ENCODE peak calls at places on chromosome X, in eight cellular contexts. One of them, this sample, is unnamed.

GRCh38 chrX:118627084-118627758 is 100.2 kb upstream of the IL13RA1 start:
- DNase-seq in AG10803: no peak
- DNase-seq in pancreas: no peak
- DNase-seq in thoracic aorta: no peak
- DNase-seq in foreskin fibroblast: peak; percentile 12
- DNase-seq in endothelial cell: no peak
- DNase-seq in fibroblast of mammary gland: peak; percentile 11
- DNase-seq in HFFc6: no peak
- DNase-seq in this sample: no peak

GRCh38 chrX:46710425-46710824 is 48.5 kb downstream of the SLC9A7 start:
- DNase-seq in AG10803: peak; percentile 21
- DNase-seq in pancreas: no peak
- DNase-seq in thoracic aorta: no peak
- DNase-seq in foreskin fibroblast: no peak
- DNase-seq in endothelial cell: no peak
- DNase-seq in fibroblast of mammary gland: peak; percentile 11
- DNase-seq in HFFc6: peak; percentile 18
- DNase-seq in this sample: no peak

GRCh38 chrX:71859637-71860036 is 51.0 kb upstream of the NHSL2 start:
- DNase-seq in AG10803: peak; percentile 36
- DNase-seq in pancreas: no peak
- DNase-seq in thoracic aorta: no peak
- DNase-seq in foreskin fibroblast: peak; percentile 50
- DNase-seq in endothelial cell: peak; percentile 28
- DNase-seq in fibroblast of mammary gland: peak; percentile 45
- DNase-seq in HFFc6: peak; percentile 17
- DNase-seq in this sample: no peak

GRCh38 chrX:81174286-81174685 is 27.4 kb downstream of the HMGN5 start:
- DNase-seq in AG10803: peak; percentile 13
- DNase-seq in pancreas: no peak
- DNase-seq in thoracic aorta: no peak
- DNase-seq in foreskin fibroblast: peak; percentile 25
- DNase-seq in endothelial cell: no peak
- DNase-seq in fibroblast of mammary gland: peak; percentile 32
- DNase-seq in HFFc6: peak; percentile 4
- DNase-seq in this sample: no peak

GRCh38 chrX:116198810-116199209 is 28.3 kb downstream of the AGTR2 start:
- DNase-seq in AG10803: no peak
- DNase-seq in pancreas: no peak
- DNase-seq in thoracic aorta: no peak
- DNase-seq in foreskin fibroblast: no peak
- DNase-seq in endothelial cell: no peak
- DNase-seq in fibroblast of mammary gland: no peak
- DNase-seq in HFFc6: no peak
- DNase-seq in this sample: no peak

GRCh38 chrX:49203536-49203935 is 3.5 kb upstream of the SYP start:
- DNase-seq in AG10803: no peak
- DNase-seq in pancreas: no peak
- DNase-seq in thoracic aorta: no peak
- DNase-seq in foreskin fibroblast: no peak
- DNase-seq in endothelial cell: no peak
- DNase-seq in fibroblast of mammary gland: no peak
- DNase-seq in HFFc6: no peak
- DNase-seq in this sample: no peak

GRCh38 chrX:45421806-45422205 is 221.1 kb upstream of the DIPK2B start:
- DNase-seq in AG10803: no peak
- DNase-seq in pancreas: no peak
- DNase-seq in thoracic aorta: no peak
- DNase-seq in foreskin fibroblast: peak; percentile 29
- DNase-seq in endothelial cell: no peak
- DNase-seq in fibroblast of mammary gland: peak; percentile 28
- DNase-seq in HFFc6: peak; percentile 3
- DNase-seq in this sample: no peak

GRCh38 chrX:108380222-108380621 is 58.0 kb downstream of the COL4A6 start:
- DNase-seq in AG10803: no peak
- DNase-seq in pancreas: no peak
- DNase-seq in thoracic aorta: no peak
- DNase-seq in foreskin fibroblast: no peak
- DNase-seq in endothelial cell: no peak
- DNase-seq in fibroblast of mammary gland: no peak
- DNase-seq in HFFc6: no peak
- DNase-seq in this sample: no peak

GRCh38 chrX:27444093-27444908 is 18.8 kb downstream of the PPP4R3C start:
- DNase-seq in AG10803: no peak
- DNase-seq in pancreas: no peak
- DNase-seq in thoracic aorta: no peak
- DNase-seq in foreskin fibroblast: no peak
- DNase-seq in endothelial cell: no peak
- DNase-seq in fibroblast of mammary gland: no peak
- DNase-seq in HFFc6: no peak
- DNase-seq in this sample: no peak

GRCh38 chrX:115949900-115950822 is 220.4 kb upstream of the AGTR2 start:
- DNase-seq in AG10803: no peak
- DNase-seq in pancreas: peak; percentile 63
- DNase-seq in thoracic aorta: no peak
- DNase-seq in foreskin fibroblast: no peak
- DNase-seq in endothelial cell: no peak
- DNase-seq in fibroblast of mammary gland: no peak
- DNase-seq in HFFc6: no peak
- DNase-seq in this sample: no peak

GRCh38 chrX:20529711-20530110 is 263.0 kb upstream of the RPS6KA3 start:
- DNase-seq in AG10803: no peak
- DNase-seq in pancreas: no peak
- DNase-seq in thoracic aorta: no peak
- DNase-seq in foreskin fibroblast: no peak
- DNase-seq in endothelial cell: no peak
- DNase-seq in fibroblast of mammary gland: no peak
- DNase-seq in HFFc6: no peak
- DNase-seq in this sample: no peak

GRCh38 chrX:30948626-30949025 is 59.6 kb upstream of the TAB3 start:
- DNase-seq in AG10803: no peak
- DNase-seq in pancreas: no peak
- DNase-seq in thoracic aorta: no peak
- DNase-seq in foreskin fibroblast: no peak
- DNase-seq in endothelial cell: no peak
- DNase-seq in fibroblast of mammary gland: no peak
- DNase-seq in HFFc6: no peak
- DNase-seq in this sample: no peak

GRCh38 chrX:147958316-147958715 is 22.8 kb upstream of the FMR1NB start:
- DNase-seq in AG10803: peak; percentile 82
- DNase-seq in pancreas: no peak
- DNase-seq in thoracic aorta: no peak
- DNase-seq in foreskin fibroblast: peak; percentile 82
- DNase-seq in endothelial cell: no peak
- DNase-seq in fibroblast of mammary gland: peak; percentile 68
- DNase-seq in HFFc6: peak; percentile 69
- DNase-seq in this sample: no peak

GRCh38 chrX:47241201-47242011 is 8.6 kb downstream of the USP11 start:
- DNase-seq in AG10803: no peak
- DNase-seq in pancreas: no peak
- DNase-seq in thoracic aorta: no peak
- DNase-seq in foreskin fibroblast: no peak
- DNase-seq in endothelial cell: no peak
- DNase-seq in fibroblast of mammary gland: no peak
- DNase-seq in HFFc6: no peak
- DNase-seq in this sample: no peak

GRCh38 chrX:132092439-132093065 is 35.3 kb downstream of the FRMD7 start:
- DNase-seq in AG10803: peak; percentile 63
- DNase-seq in pancreas: no peak
- DNase-seq in thoracic aorta: peak; percentile 29
- DNase-seq in foreskin fibroblast: peak; percentile 74
- DNase-seq in endothelial cell: peak; percentile 54
- DNase-seq in fibroblast of mammary gland: peak; percentile 75
- DNase-seq in HFFc6: peak; percentile 46
- DNase-seq in this sample: peak; percentile 39

GRCh38 chrX:47502591-47503222 is 19.7 kb upstream of the ZNF41 start:
- DNase-seq in AG10803: peak; percentile 90
- DNase-seq in pancreas: no peak
- DNase-seq in thoracic aorta: no peak
- DNase-seq in foreskin fibroblast: peak; percentile 76
- DNase-seq in endothelial cell: no peak
- DNase-seq in fibroblast of mammary gland: peak; percentile 76
- DNase-seq in HFFc6: peak; percentile 45
- DNase-seq in this sample: no peak

GRCh38 chrX:50988649-50989048 is 78.1 kb downstream of the BMP15 start:
- DNase-seq in AG10803: peak; percentile 22
- DNase-seq in pancreas: no peak
- DNase-seq in thoracic aorta: no peak
- DNase-seq in foreskin fibroblast: peak; percentile 24
- DNase-seq in endothelial cell: peak; percentile 25
- DNase-seq in fibroblast of mammary gland: peak; percentile 47
- DNase-seq in HFFc6: peak; percentile 3
- DNase-seq in this sample: no peak

GRCh38 chrX:115642304-115642703 is 81.3 kb downstream of the PLS3 start:
- DNase-seq in AG10803: no peak
- DNase-seq in pancreas: no peak
- DNase-seq in thoracic aorta: no peak
- DNase-seq in foreskin fibroblast: no peak
- DNase-seq in endothelial cell: peak; percentile 3
- DNase-seq in fibroblast of mammary gland: no peak
- DNase-seq in HFFc6: no peak
- DNase-seq in this sample: no peak

GRCh38 chrX:125090046-125090445 is 229.6 kb upstream of the TEX13C start:
- DNase-seq in AG10803: no peak
- DNase-seq in pancreas: no peak
- DNase-seq in thoracic aorta: no peak
- DNase-seq in foreskin fibroblast: no peak
- DNase-seq in endothelial cell: no peak
- DNase-seq in fibroblast of mammary gland: no peak
- DNase-seq in HFFc6: no peak
- DNase-seq in this sample: no peak

GRCh38 chrX:102516314-102516936 is at the start of gene TMSB15A:
- DNase-seq in AG10803: peak; percentile 12
- DNase-seq in pancreas: peak; percentile 81
- DNase-seq in thoracic aorta: peak; percentile 17
- DNase-seq in foreskin fibroblast: peak; percentile 70
- DNase-seq in endothelial cell: peak; percentile 50
- DNase-seq in fibroblast of mammary gland: no peak
- DNase-seq in HFFc6: peak; percentile 2
- DNase-seq in this sample: peak; percentile 84

GRCh38 chrX:7987160-7987992 is 60.2 kb upstream of the PNPLA4 start:
- DNase-seq in AG10803: peak; percentile 58
- DNase-seq in pancreas: no peak
- DNase-seq in thoracic aorta: no peak
- DNase-seq in foreskin fibroblast: peak; percentile 67
- DNase-seq in endothelial cell: no peak
- DNase-seq in fibroblast of mammary gland: no peak
- DNase-seq in HFFc6: peak; percentile 25
- DNase-seq in this sample: no peak

DNA sequence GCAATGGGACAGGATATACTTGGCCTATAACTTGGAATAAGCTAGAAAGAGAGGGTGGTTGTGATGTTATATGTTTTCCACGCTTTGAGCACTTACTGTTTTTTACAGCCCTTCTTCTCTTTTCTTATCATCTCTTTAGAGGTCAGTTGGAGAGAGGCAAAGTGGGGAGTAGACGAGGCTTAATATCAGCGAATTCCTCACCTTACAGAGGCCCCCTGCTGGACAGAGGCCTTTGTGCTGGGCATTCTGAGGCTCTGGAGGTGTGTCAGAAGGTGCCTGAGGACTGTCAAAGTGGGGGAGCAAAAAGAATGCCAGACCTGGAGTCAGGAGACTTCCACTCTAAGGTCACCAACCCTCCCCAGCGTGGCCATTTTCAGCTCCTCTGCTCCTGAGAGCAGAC is 42.5 kb downstream of the MAMLD1 start:
- DNase-seq in AG10803: no peak
- DNase-seq in pancreas: no peak
- DNase-seq in thoracic aorta: no peak
- DNase-seq in foreskin fibroblast: no peak
- DNase-seq in endothelial cell: peak; percentile 7
- DNase-seq in fibroblast of mammary gland: no peak
- DNase-seq in HFFc6: no peak
- DNase-seq in this sample: no peak
- TF ChIP-seq CTCF in AG10803: no peak
- TF ChIP-seq CTCF in pancreas: no peak
- TF ChIP-seq CTCF in thoracic aorta: no peak
- TF ChIP-seq CTCF in foreskin fibroblast: peak; percentile 17
- TF ChIP-seq CTCF in endothelial cell: no peak
- TF ChIP-seq CTCF in fibroblast of mammary gland: no peak
- TF ChIP-seq CTCF in HFFc6: peak; percentile 37
- TF ChIP-seq CTCF in this sample: no peak

GRCh38 chrX:68988865-68989264 is 160.0 kb downstream of the EFNB1 start:
- DNase-seq in AG10803: no peak
- DNase-seq in pancreas: no peak
- DNase-seq in thoracic aorta: no peak
- DNase-seq in foreskin fibroblast: no peak
- DNase-seq in endothelial cell: no peak
- DNase-seq in fibroblast of mammary gland: no peak
- DNase-seq in HFFc6: no peak
- DNase-seq in this sample: no peak
- TF ChIP-seq CTCF in AG10803: no peak
- TF ChIP-seq CTCF in pancreas: no peak
- TF ChIP-seq CTCF in thoracic aorta: no peak
- TF ChIP-seq CTCF in foreskin fibroblast: no peak
- TF ChIP-seq CTCF in endothelial cell: no peak
- TF ChIP-seq CTCF in fibroblast of mammary gland: no peak
- TF ChIP-seq CTCF in HFFc6: no peak
- TF ChIP-seq CTCF in this sample: no peak

GRCh38 chrX:113353134-113353533 is 512.5 kb upstream of the AMOT start:
- DNase-seq in AG10803: no peak
- DNase-seq in pancreas: no peak
- DNase-seq in thoracic aorta: no peak
- DNase-seq in foreskin fibroblast: no peak
- DNase-seq in endothelial cell: no peak
- DNase-seq in fibroblast of mammary gland: no peak
- DNase-seq in HFFc6: no peak
- DNase-seq in this sample: no peak
- TF ChIP-seq CTCF in AG10803: no peak
- TF ChIP-seq CTCF in pancreas: no peak
- TF ChIP-seq CTCF in thoracic aorta: no peak
- TF ChIP-seq CTCF in foreskin fibroblast: no peak
- TF ChIP-seq CTCF in endothelial cell: no peak
- TF ChIP-seq CTCF in fibroblast of mammary gland: no peak
- TF ChIP-seq CTCF in HFFc6: no peak
- TF ChIP-seq CTCF in this sample: no peak

DNA sequence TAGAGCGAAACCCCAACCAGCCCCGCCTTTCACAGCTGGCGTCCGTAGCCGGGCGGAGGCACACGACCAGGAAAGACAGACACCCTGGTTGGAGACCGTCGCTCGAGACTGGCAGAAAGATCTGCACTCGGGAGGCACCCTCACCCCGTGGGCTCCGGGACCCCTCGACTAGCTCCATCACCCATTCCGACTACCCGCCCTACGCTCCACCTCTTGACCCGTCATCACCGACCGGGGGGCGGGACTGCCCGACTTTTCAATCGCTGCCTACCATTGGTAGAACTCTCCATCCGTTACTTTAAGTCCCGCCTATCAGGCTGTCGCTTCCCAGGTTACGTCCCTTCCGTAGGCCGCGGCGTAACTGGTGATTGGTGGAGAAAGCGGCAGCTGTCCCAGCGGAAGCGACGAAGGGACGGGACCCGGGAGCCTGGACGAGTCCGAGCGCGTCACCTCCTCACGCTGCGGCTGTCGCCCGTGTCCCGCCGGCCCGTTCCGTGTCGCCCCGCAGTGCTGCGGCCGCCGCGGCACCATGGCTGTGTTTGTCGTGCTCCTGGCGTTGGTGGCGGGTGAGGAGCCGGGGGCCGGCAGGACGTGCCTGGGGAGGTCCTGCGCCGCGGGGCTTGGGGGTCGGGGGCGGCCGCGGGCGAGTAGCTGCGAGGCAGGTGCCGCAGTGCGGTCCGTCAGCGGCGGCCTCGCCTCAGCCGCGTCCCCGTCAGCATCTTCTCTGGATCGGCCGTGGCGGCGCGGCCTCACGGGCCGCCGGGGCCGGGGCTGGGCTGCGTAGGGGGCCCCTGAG is at the start of gene ATP6AP2:
- DNase-seq in AG10803: peak; percentile 90
- DNase-seq in pancreas: peak; percentile 89
- DNase-seq in thoracic aorta: peak; percentile 82
- DNase-seq in foreskin fibroblast: peak; percentile 94
- DNase-seq in endothelial cell: peak; percentile 77
- DNase-seq in fibroblast of mammary gland: peak; percentile 89
- DNase-seq in HFFc6: peak; percentile 91
- DNase-seq in this sample: peak; percentile 85
- TF ChIP-seq CTCF in AG10803: no peak
- TF ChIP-seq CTCF in pancreas: no peak
- TF ChIP-seq CTCF in thoracic aorta: no peak
- TF ChIP-seq CTCF in foreskin fibroblast: no peak
- TF ChIP-seq CTCF in endothelial cell: no peak
- TF ChIP-seq CTCF in fibroblast of mammary gland: no peak
- TF ChIP-seq CTCF in HFFc6: no peak
- TF ChIP-seq CTCF in this sample: no peak

This sample was measured in glutamatergic neuron.